ENCODE peak calls at places on chromosomes 12 and 14, in eight cellular contexts. One of them, this sample, is unnamed.
A peak's percentile ranks its signal among the peaks of the same experiment; 100 is the strongest.

GRCh38 chr14:89495718-89496117 is 78.7 kb upstream of the FOXN3 start:
- DNase-seq in HT1080: no peak
- DNase-seq in HTR-8/SVneo: no peak
- DNase-seq in NCI-H1092 treated with DMSO at 0.1 percent for 48 hours: no peak
- DNase-seq in substantia nigra: no peak
- DNase-seq in EL: no peak
- DNase-seq in body of pancreas: no peak
- DNase-seq in kidney glomerular epithelial cell: no peak
- DNase-seq in this sample: no peak

GRCh38 chr14:102911541-102911951 is 10.9 kb upstream of the AMN start:
- DNase-seq in substantia nigra: no peak
- DNase-seq in kidney glomerular epithelial cell: no peak
- DNase-seq in NCI-H1092 treated with DMSO at 0.1 percent for 48 hours: no peak
- DNase-seq in body of pancreas: no peak
- DNase-seq in EL: no peak
- DNase-seq in HTR-8/SVneo: no peak
- DNase-seq in HT1080: no peak
- DNase-seq in this sample: no peak

GRCh38 chr14:88248606-88249005 is 74.5 kb downstream of the KCNK10 start:
- DNase-seq in substantia nigra: no peak
- DNase-seq in kidney glomerular epithelial cell: no peak
- DNase-seq in NCI-H1092 treated with DMSO at 0.1 percent for 48 hours: no peak
- DNase-seq in HT1080: peak; percentile 40
- DNase-seq in body of pancreas: no peak
- DNase-seq in HTR-8/SVneo: no peak
- DNase-seq in EL: no peak
- DNase-seq in this sample: no peak

GRCh38 chr14:93974299-93974698 is 2.1 kb downstream of the ASB2 start:
- DNase-seq in HT1080: no peak
- DNase-seq in kidney glomerular epithelial cell: no peak
- DNase-seq in substantia nigra: no peak
- DNase-seq in HTR-8/SVneo: no peak
- DNase-seq in body of pancreas: no peak
- DNase-seq in EL: no peak
- DNase-seq in NCI-H1092 treated with DMSO at 0.1 percent for 48 hours: no peak
- DNase-seq in this sample: no peak

GRCh38 chr12:59429766-59430165 is 166.1 kb upstream of the SLC16A7 start:
- DNase-seq in kidney glomerular epithelial cell: peak; percentile 36
- DNase-seq in body of pancreas: no peak
- DNase-seq in EL: peak; percentile 18
- DNase-seq in substantia nigra: no peak
- DNase-seq in HTR-8/SVneo: no peak
- DNase-seq in NCI-H1092 treated with DMSO at 0.1 percent for 48 hours: no peak
- DNase-seq in HT1080: no peak
- DNase-seq in this sample: peak; percentile 5

GRCh38 chr14:96059519-96060135 is 20.5 kb downstream of the C14orf132 start:
- DNase-seq in NCI-H1092 treated with DMSO at 0.1 percent for 48 hours: no peak
- DNase-seq in kidney glomerular epithelial cell: no peak
- DNase-seq in HTR-8/SVneo: no peak
- DNase-seq in EL: no peak
- DNase-seq in HT1080: no peak
- DNase-seq in substantia nigra: no peak
- DNase-seq in body of pancreas: no peak
- DNase-seq in this sample: no peak

GRCh38 chr12:80268924-80269749 is 169.8 kb downstream of the OTOGL start:
- DNase-seq in substantia nigra: no peak
- DNase-seq in kidney glomerular epithelial cell: peak; percentile 68
- DNase-seq in HT1080: peak; percentile 94
- DNase-seq in body of pancreas: no peak
- DNase-seq in NCI-H1092 treated with DMSO at 0.1 percent for 48 hours: no peak
- DNase-seq in EL: peak; percentile 90
- DNase-seq in HTR-8/SVneo: peak; percentile 36
- DNase-seq in this sample: peak; percentile 88

GRCh38 chr12:124509676-124510300 is 57.6 kb downstream of the NCOR2 start:
- DNase-seq in HTR-8/SVneo: peak; percentile 88
- DNase-seq in body of pancreas: peak; percentile 61
- DNase-seq in EL: peak; percentile 72
- DNase-seq in HT1080: peak; percentile 92
- DNase-seq in kidney glomerular epithelial cell: peak; percentile 48
- DNase-seq in NCI-H1092 treated with DMSO at 0.1 percent for 48 hours: no peak
- DNase-seq in substantia nigra: peak; percentile 52
- DNase-seq in this sample: peak; percentile 81

GRCh38 chr14:72810201-72810600 is 83.7 kb downstream of the DPF3 start:
- DNase-seq in body of pancreas: no peak
- DNase-seq in substantia nigra: no peak
- DNase-seq in NCI-H1092 treated with DMSO at 0.1 percent for 48 hours: no peak
- DNase-seq in HT1080: no peak
- DNase-seq in kidney glomerular epithelial cell: no peak
- DNase-seq in HTR-8/SVneo: no peak
- DNase-seq in EL: no peak
- DNase-seq in this sample: no peak

GRCh38 chr12:104547239-104547638 is 90.5 kb downstream of the CHST11 start:
- DNase-seq in kidney glomerular epithelial cell: no peak
- DNase-seq in body of pancreas: no peak
- DNase-seq in HT1080: no peak
- DNase-seq in HTR-8/SVneo: no peak
- DNase-seq in substantia nigra: no peak
- DNase-seq in NCI-H1092 treated with DMSO at 0.1 percent for 48 hours: no peak
- DNase-seq in EL: no peak
- DNase-seq in this sample: no peak

GRCh38 chr12:127507336-127507735 is 759.6 kb upstream of the TMEM132C start:
- DNase-seq in EL: no peak
- DNase-seq in NCI-H1092 treated with DMSO at 0.1 percent for 48 hours: no peak
- DNase-seq in substantia nigra: no peak
- DNase-seq in HTR-8/SVneo: no peak
- DNase-seq in kidney glomerular epithelial cell: no peak
- DNase-seq in body of pancreas: no peak
- DNase-seq in HT1080: no peak
- DNase-seq in this sample: no peak

GRCh38 chr14:70888681-70889175 is 18.5 kb upstream of the PCNX1 start:
- DNase-seq in body of pancreas: no peak
- DNase-seq in substantia nigra: no peak
- DNase-seq in kidney glomerular epithelial cell: no peak
- DNase-seq in EL: peak; percentile 76
- DNase-seq in NCI-H1092 treated with DMSO at 0.1 percent for 48 hours: no peak
- DNase-seq in HTR-8/SVneo: peak; percentile 82
- DNase-seq in HT1080: peak; percentile 69
- DNase-seq in this sample: peak; percentile 72

GRCh38 chr12:6770600-6770999 is 1.7 kb upstream of the LAG3 start:
- DNase-seq in kidney glomerular epithelial cell: no peak
- DNase-seq in substantia nigra: no peak
- DNase-seq in NCI-H1092 treated with DMSO at 0.1 percent for 48 hours: no peak
- DNase-seq in body of pancreas: no peak
- DNase-seq in HT1080: no peak
- DNase-seq in HTR-8/SVneo: no peak
- DNase-seq in EL: no peak
- DNase-seq in this sample: no peak

GRCh38 chr12:85299058-85299457 is 19.0 kb downstream of the ALX1 start:
- DNase-seq in kidney glomerular epithelial cell: no peak
- DNase-seq in substantia nigra: no peak
- DNase-seq in body of pancreas: no peak
- DNase-seq in HT1080: no peak
- DNase-seq in HTR-8/SVneo: no peak
- DNase-seq in NCI-H1092 treated with DMSO at 0.1 percent for 48 hours: no peak
- DNase-seq in EL: no peak
- DNase-seq in this sample: no peak

GRCh38 chr12:92608418-92609091 is 94.2 kb upstream of the PLEKHG7 start:
- DNase-seq in substantia nigra: no peak
- DNase-seq in HT1080: peak; percentile 73
- DNase-seq in EL: peak; percentile 54
- DNase-seq in kidney glomerular epithelial cell: peak; percentile 2
- DNase-seq in NCI-H1092 treated with DMSO at 0.1 percent for 48 hours: peak; percentile 20
- DNase-seq in body of pancreas: no peak
- DNase-seq in HTR-8/SVneo: no peak
- DNase-seq in this sample: peak; percentile 63

GRCh38 chr12:59596232-59597143 is 659 bp downstream of the SLC16A7 start:
- DNase-seq in kidney glomerular epithelial cell: peak; percentile 45
- DNase-seq in substantia nigra: peak; percentile 53
- DNase-seq in HTR-8/SVneo: peak; percentile 36
- DNase-seq in NCI-H1092 treated with DMSO at 0.1 percent for 48 hours: peak; percentile 78
- DNase-seq in HT1080: no peak
- DNase-seq in body of pancreas: peak; percentile 81
- DNase-seq in EL: peak; percentile 84
- DNase-seq in this sample: peak; percentile 67

GRCh38 chr12:31582155-31582554 is 8.8 kb downstream of the DENND5B start:
- DNase-seq in body of pancreas: no peak
- DNase-seq in NCI-H1092 treated with DMSO at 0.1 percent for 48 hours: no peak
- DNase-seq in HTR-8/SVneo: peak; percentile 56
- DNase-seq in EL: peak; percentile 81
- DNase-seq in HT1080: no peak
- DNase-seq in kidney glomerular epithelial cell: peak; percentile 29
- DNase-seq in substantia nigra: no peak
- DNase-seq in this sample: peak; percentile 69

GRCh38 chr12:19695244-19696098 is 256.2 kb downstream of the AEBP2 start:
- DNase-seq in HT1080: no peak
- DNase-seq in substantia nigra: no peak
- DNase-seq in body of pancreas: no peak
- DNase-seq in kidney glomerular epithelial cell: peak; percentile 15
- DNase-seq in EL: peak; percentile 28
- DNase-seq in HTR-8/SVneo: no peak
- DNase-seq in NCI-H1092 treated with DMSO at 0.1 percent for 48 hours: no peak
- DNase-seq in this sample: no peak

GRCh38 chr14:67859169-67859749 is 39.7 kb downstream of the RAD51B start:
- DNase-seq in body of pancreas: no peak
- DNase-seq in NCI-H1092 treated with DMSO at 0.1 percent for 48 hours: no peak
- DNase-seq in substantia nigra: no peak
- DNase-seq in kidney glomerular epithelial cell: no peak
- DNase-seq in HT1080: no peak
- DNase-seq in EL: no peak
- DNase-seq in HTR-8/SVneo: no peak
- DNase-seq in this sample: no peak

GRCh38 chr14:50067723-50068495 is 48.5 kb downstream of the VCPKMT start:
- DNase-seq in body of pancreas: peak; percentile 34
- DNase-seq in EL: peak; percentile 73
- DNase-seq in HT1080: peak; percentile 97
- DNase-seq in HTR-8/SVneo: no peak
- DNase-seq in NCI-H1092 treated with DMSO at 0.1 percent for 48 hours: no peak
- DNase-seq in substantia nigra: no peak
- DNase-seq in kidney glomerular epithelial cell: peak; percentile 86
- DNase-seq in this sample: peak; percentile 82

GRCh38 chr14:104899781-104900180 is 24.9 kb upstream of the PLD4 start:
- DNase-seq in substantia nigra: no peak
- DNase-seq in kidney glomerular epithelial cell: no peak
- DNase-seq in HTR-8/SVneo: no peak
- DNase-seq in EL: no peak
- DNase-seq in NCI-H1092 treated with DMSO at 0.1 percent for 48 hours: no peak
- DNase-seq in body of pancreas: no peak
- DNase-seq in HT1080: no peak
- DNase-seq in this sample: no peak

GRCh38 chr14:21025374-21026151 is 702 bp upstream of the NDRG2 start:
- DNase-seq in HTR-8/SVneo: no peak
- DNase-seq in EL: no peak
- DNase-seq in kidney glomerular epithelial cell: no peak
- DNase-seq in HT1080: no peak
- DNase-seq in substantia nigra: peak; percentile 78
- DNase-seq in body of pancreas: peak; percentile 47
- DNase-seq in NCI-H1092 treated with DMSO at 0.1 percent for 48 hours: no peak
- DNase-seq in this sample: no peak

GRCh38 chr12:64675795-64676194 is 65.5 kb downstream of the RASSF3 start:
- DNase-seq in EL: peak; percentile 53
- DNase-seq in kidney glomerular epithelial cell: no peak
- DNase-seq in substantia nigra: no peak
- DNase-seq in NCI-H1092 treated with DMSO at 0.1 percent for 48 hours: no peak
- DNase-seq in body of pancreas: peak; percentile 71
- DNase-seq in HTR-8/SVneo: no peak
- DNase-seq in HT1080: peak; percentile 94
- DNase-seq in this sample: peak; percentile 28

GRCh38 chr12:25682421-25682820 is 129.3 kb upstream of the LMNTD1 start:
- DNase-seq in substantia nigra: no peak
- DNase-seq in body of pancreas: no peak
- DNase-seq in kidney glomerular epithelial cell: no peak
- DNase-seq in EL: peak; percentile 18
- DNase-seq in HTR-8/SVneo: no peak
- DNase-seq in HT1080: peak; percentile 19
- DNase-seq in NCI-H1092 treated with DMSO at 0.1 percent for 48 hours: no peak
- DNase-seq in this sample: no peak

GRCh38 chr12:132003846-132004245 is 54.1 kb downstream of the EP400 start:
- DNase-seq in body of pancreas: no peak
- DNase-seq in NCI-H1092 treated with DMSO at 0.1 percent for 48 hours: no peak
- DNase-seq in HTR-8/SVneo: peak; percentile 41
- DNase-seq in EL: peak; percentile 86
- DNase-seq in substantia nigra: no peak
- DNase-seq in HT1080: peak; percentile 44
- DNase-seq in kidney glomerular epithelial cell: peak; percentile 38
- DNase-seq in this sample: peak; percentile 63

GRCh38 chr14:105412768-105413541 is 6.7 kb upstream of the MTA1 start:
- DNase-seq in body of pancreas: no peak
- DNase-seq in EL: no peak
- DNase-seq in HT1080: no peak
- DNase-seq in HTR-8/SVneo: no peak
- DNase-seq in substantia nigra: no peak
- DNase-seq in NCI-H1092 treated with DMSO at 0.1 percent for 48 hours: peak; percentile 12
- DNase-seq in kidney glomerular epithelial cell: no peak
- DNase-seq in this sample: no peak

GRCh38 chr14:99441157-99441870 is 39.3 kb downstream of the SETD3 start:
- DNase-seq in substantia nigra: no peak
- DNase-seq in HT1080: peak; percentile 22
- DNase-seq in kidney glomerular epithelial cell: no peak
- DNase-seq in HTR-8/SVneo: no peak
- DNase-seq in NCI-H1092 treated with DMSO at 0.1 percent for 48 hours: no peak
- DNase-seq in body of pancreas: no peak
- DNase-seq in EL: no peak
- DNase-seq in this sample: no peak

GRCh38 chr14:66746316-66747006 is 238.5 kb downstream of the GPHN start:
- DNase-seq in HTR-8/SVneo: peak; percentile 67
- DNase-seq in HT1080: peak; percentile 39
- DNase-seq in substantia nigra: no peak
- DNase-seq in kidney glomerular epithelial cell: peak; percentile 14
- DNase-seq in NCI-H1092 treated with DMSO at 0.1 percent for 48 hours: no peak
- DNase-seq in EL: peak; percentile 50
- DNase-seq in body of pancreas: peak; percentile 29
- DNase-seq in this sample: peak; percentile 67

GRCh38 chr12:57276935-57277563 is 26.1 kb upstream of the STAC3 start:
- DNase-seq in NCI-H1092 treated with DMSO at 0.1 percent for 48 hours: no peak
- DNase-seq in HT1080: peak; percentile 32
- DNase-seq in body of pancreas: peak; percentile 23
- DNase-seq in kidney glomerular epithelial cell: no peak
- DNase-seq in substantia nigra: no peak
- DNase-seq in HTR-8/SVneo: peak; percentile 23
- DNase-seq in EL: peak; percentile 31
- DNase-seq in this sample: peak; percentile 37

GRCh38 chr12:1946311-1946710 is 27.9 kb upstream of the CACNA2D4 start:
- DNase-seq in HTR-8/SVneo: no peak
- DNase-seq in body of pancreas: no peak
- DNase-seq in substantia nigra: no peak
- DNase-seq in EL: no peak
- DNase-seq in HT1080: no peak
- DNase-seq in kidney glomerular epithelial cell: no peak
- DNase-seq in NCI-H1092 treated with DMSO at 0.1 percent for 48 hours: no peak
- DNase-seq in this sample: no peak

GRCh38 chr14:98177551-98177950 is 1094.4 kb downstream of the BCL11B start:
- DNase-seq in substantia nigra: no peak
- DNase-seq in NCI-H1092 treated with DMSO at 0.1 percent for 48 hours: no peak
- DNase-seq in body of pancreas: no peak
- DNase-seq in kidney glomerular epithelial cell: no peak
- DNase-seq in HTR-8/SVneo: no peak
- DNase-seq in HT1080: no peak
- DNase-seq in EL: no peak
- DNase-seq in this sample: no peak

GRCh38 chr12:52320784-52321400 is at the start of gene KRT83:
- DNase-seq in HTR-8/SVneo: no peak
- DNase-seq in EL: no peak
- DNase-seq in body of pancreas: no peak
- DNase-seq in substantia nigra: no peak
- DNase-seq in kidney glomerular epithelial cell: no peak
- DNase-seq in NCI-H1092 treated with DMSO at 0.1 percent for 48 hours: no peak
- DNase-seq in HT1080: no peak
- DNase-seq in this sample: no peak

GRCh38 chr12:116376354-116377193 is 99.1 kb upstream of the MED13L start:
- DNase-seq in EL: peak; percentile 82
- DNase-seq in HT1080: peak; percentile 82
- DNase-seq in kidney glomerular epithelial cell: no peak
- DNase-seq in substantia nigra: no peak
- DNase-seq in body of pancreas: no peak
- DNase-seq in NCI-H1092 treated with DMSO at 0.1 percent for 48 hours: peak; percentile 60
- DNase-seq in HTR-8/SVneo: no peak
- DNase-seq in this sample: no peak

GRCh38 chr12:116236986-116237385 is 40.5 kb downstream of the MED13L start:
- DNase-seq in EL: no peak
- DNase-seq in body of pancreas: no peak
- DNase-seq in kidney glomerular epithelial cell: no peak
- DNase-seq in HT1080: no peak
- DNase-seq in NCI-H1092 treated with DMSO at 0.1 percent for 48 hours: no peak
- DNase-seq in substantia nigra: no peak
- DNase-seq in HTR-8/SVneo: no peak
- DNase-seq in this sample: no peak